ENCODE peak calls at places on chromosomes 7 and 10, in four cellular contexts. I is progenitor cell of endocrine pancreas, W is SK-N-SH, J is mucosa of descending colon. O is an unnamed sample.

GRCh38 chr7:157490465-157490912 is 153.7 kb downstream of the DNAJB6 start:
- DNase-seq in I (no peak), W (no peak), J (no peak), O (no peak)

GRCh38 chr10:91797874-91798735 is at the start of gene TNKS2:
- DNase-seq in I (peak), W (peak), J (peak), O (peak)

GRCh38 chr10:29517352-29517923 is 117.3 kb downstream of the SVIL start:
- DNase-seq in I (no peak), W (peak), J (no peak), O (no peak)

GRCh38 chr10:125189162-125189561 is 28.8 kb upstream of the CTBP2 start:
- DNase-seq in I (no peak), W (no peak), J (no peak), O (no peak)

GRCh38 chr7:114979388-114979787 is 57.5 kb downstream of the MDFIC start:
- DNase-seq in I (no peak), W (no peak), J (no peak), O (no peak)

GRCh38 chr10:109920011-109920410 is 3.3 kb downstream of the XPNPEP1 start:
- DNase-seq in I (no peak), W (no peak), J (no peak), O (no peak)

GRCh38 chr10:3935141-3935540 is 150.1 kb upstream of the KLF6 start:
- DNase-seq in I (no peak), W (no peak), J (no peak), O (no peak)

GRCh38 chr10:109962247-109962646 is 38.9 kb upstream of the XPNPEP1 start:
- DNase-seq in I (no peak), W (no peak), J (no peak), O (no peak)

GRCh38 chr7:154853727-154854095 is 149.2 kb downstream of the PAXIP1 start:
- DNase-seq in I (no peak), W (no peak), J (no peak), O (no peak)

GRCh38 chr7:92765725-92766124 is 70.6 kb downstream of the CDK6 start:
- DNase-seq in I (no peak), W (no peak), J (no peak), O (no peak)

GRCh38 chr7:138001529-138002095 is at the start of gene CREB3L2:
- DNase-seq in I (peak), W (peak), J (peak), O (no peak)

GRCh38 chr10:63114031-63114814 is 18.9 kb upstream of the NRBF2 start:
- DNase-seq in I (no peak), W (no peak), J (no peak), O (peak)

GRCh38 chr10:3292601-3293000 is 120.0 kb upstream of the PITRM1 start:
- DNase-seq in I (no peak), W (no peak), J (no peak), O (no peak)

GRCh38 chr10:25811141-25811685 is 122.8 kb upstream of the MYO3A start:
- DNase-seq in I (no peak), W (no peak), J (no peak), O (no peak)

GRCh38 chr7:81687062-81687461 is 82.8 kb downstream of the HGF start:
- DNase-seq in I (no peak), W (no peak), J (no peak), O (no peak)

GRCh38 chr10:119449760-119450461 is 92.6 kb downstream of the RGS10 start:
- DNase-seq in I (no peak), W (no peak), J (peak), O (peak)

GRCh38 chr7:41599760-41600159 is 103.1 kb downstream of the INHBA start:
- DNase-seq in I (no peak), W (peak), J (no peak), O (no peak)

GRCh38 chr10:47306429-47307210 is 6.6 kb downstream of the GDF10 start:
- DNase-seq in I (no peak), W (no peak), J (no peak), O (no peak)

GRCh38 chr7:47304727-47305719 is 276.9 kb downstream of the TNS3 start:
- DNase-seq in I (no peak), W (no peak), J (no peak), O (no peak)

DNA sequence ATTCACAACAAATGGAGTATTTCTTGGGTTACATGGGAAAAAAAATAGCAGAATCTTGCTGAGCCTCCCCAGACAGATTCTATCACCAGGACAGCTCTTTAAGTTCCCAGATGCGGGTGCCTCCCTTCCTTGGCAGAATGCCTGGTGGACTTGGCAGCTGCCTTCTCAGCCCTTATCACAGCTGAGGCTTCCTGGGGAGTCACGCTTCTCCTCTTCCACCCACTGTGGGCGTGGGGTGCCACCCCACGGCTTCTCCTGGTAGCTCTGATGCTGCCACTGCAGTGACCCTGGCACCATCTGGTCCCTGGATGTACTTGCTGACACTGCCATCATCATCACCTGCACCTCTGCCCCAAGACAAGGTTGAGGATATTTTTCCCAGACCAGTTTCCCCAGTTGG is 16.2 kb upstream of the NME8 start:
- DNase-seq in I (no peak), W (peak), J (peak), O (no peak)
- TF ChIP-seq CTCF in I (no peak), W (no peak), J (no peak), O (no peak)

GRCh38 chr7:151399305-151399601 is 10.6 kb downstream of the WDR86 start:
- DNase-seq in I (no peak), W (peak), J (no peak), O (no peak)

GRCh38 chr7:151399906-151400305 is 9.9 kb downstream of the WDR86 start:
- DNase-seq in I (no peak), W (no peak), J (no peak), O (no peak)

GRCh38 chr7:151398446-151399304 is 11.2 kb downstream of the WDR86 start:
- DNase-seq in I (no peak), W (peak), J (no peak), O (no peak)

GRCh38 chr7:151402029-151402835 is 7.6 kb downstream of the WDR86 start:
- DNase-seq in I (no peak), W (peak), J (no peak), O (no peak)

GRCh38 chr7:151400626-151401315 is 9.1 kb downstream of the WDR86 start:
- DNase-seq in I (no peak), W (no peak), J (no peak), O (no peak)
- TF ChIP-seq CTCF in I (no peak), W (no peak), J (no peak), O (no peak)

DNA sequence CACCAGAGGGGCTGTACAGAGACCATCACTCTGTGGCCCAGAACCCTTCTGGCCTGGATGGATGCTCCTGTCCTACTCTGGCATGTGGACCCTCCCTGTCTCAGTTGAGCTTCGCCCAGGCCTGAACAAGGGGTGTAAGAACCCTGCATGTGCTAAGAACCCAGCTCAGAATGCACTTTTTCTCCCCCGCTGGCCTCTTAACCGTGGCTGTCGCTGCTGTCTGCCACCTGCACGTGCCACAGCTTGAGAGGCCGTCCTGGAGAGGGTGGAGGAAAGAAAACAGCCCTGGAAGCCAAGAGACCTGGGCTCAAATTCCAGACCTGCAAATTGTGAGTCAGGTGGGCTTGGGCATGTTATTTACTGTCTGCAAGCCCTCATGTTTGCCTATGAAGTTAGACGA is 31.6 kb downstream of the FIGNL1 start:
- DNase-seq in I (no peak), W (no peak), J (no peak), O (no peak)
- TF ChIP-seq CTCF in I (no peak), W (no peak), J (no peak), O (no peak)

DNA sequence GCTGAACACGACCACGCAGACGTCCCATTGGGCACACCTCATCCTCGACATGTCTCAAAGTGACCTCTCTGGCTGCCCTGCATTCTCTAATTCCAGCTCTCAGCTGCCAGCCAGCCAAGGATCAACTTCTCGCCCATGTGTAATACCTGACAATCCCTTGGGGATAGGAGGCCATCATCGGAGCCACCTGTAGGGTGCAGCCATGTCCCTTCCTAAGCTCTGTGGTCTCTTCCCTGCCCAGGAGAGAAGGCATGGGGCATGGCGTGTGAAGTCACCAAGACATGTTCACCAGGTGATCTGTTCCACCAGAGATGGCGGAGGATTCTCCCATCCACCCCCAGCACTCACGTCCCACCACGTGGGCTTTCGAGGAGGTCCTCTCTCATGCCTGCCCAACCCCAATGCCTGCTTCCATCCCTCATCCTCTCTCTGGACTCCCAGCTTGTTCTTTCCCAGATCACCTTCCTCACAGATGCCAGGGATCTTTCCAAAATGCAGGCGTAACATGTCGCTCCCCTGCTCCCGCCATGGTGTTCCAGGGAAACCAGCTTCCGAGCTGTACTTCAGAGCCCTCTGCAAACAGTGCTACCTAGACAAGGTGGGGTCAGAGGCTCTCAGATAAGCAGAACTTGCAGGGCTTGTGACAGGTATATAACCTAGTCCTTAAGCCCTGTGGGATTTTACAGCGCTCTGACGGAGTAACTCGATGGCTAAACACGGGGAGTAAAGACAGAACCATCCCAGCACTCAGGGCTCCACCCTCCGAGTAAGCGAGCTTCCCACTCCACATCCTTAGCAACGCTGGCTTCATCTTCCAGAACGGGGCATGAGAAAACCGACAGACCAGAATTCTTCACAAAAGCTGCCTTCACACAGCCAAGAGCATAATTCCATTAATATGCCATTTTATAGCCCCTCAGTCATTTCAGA is 41.1 kb downstream of the BRI3 start:
- DNase-seq in I (no peak), W (no peak), J (no peak), O (no peak)
- TF ChIP-seq CTCF in I (no peak), W (no peak), J (no peak), O (no peak)

GRCh38 chr7:159057647-159058046 is 87.0 kb downstream of the VIPR2 start:
- DNase-seq in I (no peak), W (no peak), J (no peak), O (no peak)
- TF ChIP-seq CTCF in I (no peak), W (no peak), J (no peak), O (no peak)

DNA sequence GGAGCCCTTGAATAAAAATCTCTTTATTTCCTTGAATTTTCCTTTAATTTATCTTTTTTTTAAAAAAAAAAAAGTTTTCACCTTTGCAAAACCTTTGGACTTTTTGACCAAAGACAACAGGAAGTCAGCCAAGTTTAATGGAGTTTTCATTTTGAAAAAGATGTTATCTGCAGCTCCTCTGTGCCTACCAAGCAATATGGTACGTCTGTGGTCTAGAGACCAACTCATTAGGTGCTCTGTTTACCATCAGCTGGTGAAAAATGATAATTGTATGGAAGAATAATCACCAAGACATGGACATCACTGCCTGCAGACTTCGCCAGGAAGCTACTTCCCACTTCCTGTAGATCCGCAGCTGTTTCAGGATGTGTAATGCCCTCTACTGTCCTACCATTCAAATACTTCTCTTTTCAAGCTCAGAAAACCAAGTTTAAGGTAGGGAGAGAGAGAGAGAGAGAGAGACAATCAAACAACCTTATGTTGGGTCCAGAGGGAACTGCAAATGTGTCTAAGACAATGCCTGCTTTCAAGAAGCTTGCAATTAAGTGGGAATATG is 18.7 kb downstream of the PLXNA4 start:
- DNase-seq in I (no peak), W (no peak), J (no peak), O (no peak)
- TF ChIP-seq CTCF in I (no peak), W (peak), J (no peak), O (no peak)

DNA sequence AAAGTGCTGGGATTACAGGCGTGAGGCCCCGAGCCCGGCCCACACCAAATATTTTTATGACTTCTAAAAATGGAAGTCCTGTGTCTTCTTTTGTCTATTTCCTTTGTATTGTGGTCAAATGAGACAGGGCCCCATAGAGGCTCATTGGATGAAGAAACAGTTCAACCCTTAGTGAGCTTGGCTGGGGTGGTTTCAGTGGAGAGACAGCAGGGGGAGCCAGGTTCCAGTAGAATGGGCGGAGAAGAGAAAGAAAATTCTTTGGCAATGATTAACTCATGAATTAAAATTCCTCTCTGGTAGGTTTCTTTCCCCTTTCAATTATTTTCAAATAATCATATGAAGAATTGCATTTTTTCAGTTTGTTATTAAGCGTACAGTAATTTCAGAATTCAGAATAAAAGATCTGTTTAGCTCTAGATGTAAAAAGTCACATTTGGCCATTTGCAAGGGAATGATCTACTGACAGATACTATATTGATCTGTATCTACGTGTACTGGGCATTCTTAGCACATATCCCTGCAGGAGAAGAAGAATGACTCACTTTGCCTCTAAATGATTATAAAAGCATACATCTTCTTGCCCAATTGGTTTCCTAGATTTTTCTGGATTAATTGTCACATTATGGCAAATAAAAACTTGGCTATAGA is 43.2 kb downstream of the PNLIPRP3 start:
- DNase-seq in I (no peak), W (peak), J (no peak), O (no peak)
- TF ChIP-seq CTCF in I (peak), W (peak), J (peak), O (no peak)

GRCh38 chr10:71982269-71983178 is 18.3 kb downstream of the CHST3 start:
- DNase-seq in I (no peak), W (no peak), J (no peak), O (no peak)
- TF ChIP-seq CTCF in I (no peak), W (no peak), J (no peak), O (no peak)

GRCh38 chr10:14477408-14477710 is 146.6 kb upstream of the FRMD4A start:
- DNase-seq in I (no peak), W (no peak), J (no peak), O (peak)

GRCh38 chr10:14481014-14481413 is 150.3 kb upstream of the FRMD4A start:
- DNase-seq in I (no peak), W (no peak), J (no peak), O (no peak)

GRCh38 chr10:14476641-14477407 is 146.1 kb upstream of the FRMD4A start:
- DNase-seq in I (no peak), W (no peak), J (no peak), O (peak)

GRCh38 chr10:14478201-14478600 is 147.5 kb upstream of the FRMD4A start:
- DNase-seq in I (no peak), W (no peak), J (no peak), O (no peak)

GRCh38 chr10:14478639-14479038 is 147.9 kb upstream of the FRMD4A start:
- DNase-seq in I (no peak), W (peak), J (no peak), O (peak)
- TF ChIP-seq CTCF in I (peak), W (peak), J (no peak), O (peak)

DNA sequence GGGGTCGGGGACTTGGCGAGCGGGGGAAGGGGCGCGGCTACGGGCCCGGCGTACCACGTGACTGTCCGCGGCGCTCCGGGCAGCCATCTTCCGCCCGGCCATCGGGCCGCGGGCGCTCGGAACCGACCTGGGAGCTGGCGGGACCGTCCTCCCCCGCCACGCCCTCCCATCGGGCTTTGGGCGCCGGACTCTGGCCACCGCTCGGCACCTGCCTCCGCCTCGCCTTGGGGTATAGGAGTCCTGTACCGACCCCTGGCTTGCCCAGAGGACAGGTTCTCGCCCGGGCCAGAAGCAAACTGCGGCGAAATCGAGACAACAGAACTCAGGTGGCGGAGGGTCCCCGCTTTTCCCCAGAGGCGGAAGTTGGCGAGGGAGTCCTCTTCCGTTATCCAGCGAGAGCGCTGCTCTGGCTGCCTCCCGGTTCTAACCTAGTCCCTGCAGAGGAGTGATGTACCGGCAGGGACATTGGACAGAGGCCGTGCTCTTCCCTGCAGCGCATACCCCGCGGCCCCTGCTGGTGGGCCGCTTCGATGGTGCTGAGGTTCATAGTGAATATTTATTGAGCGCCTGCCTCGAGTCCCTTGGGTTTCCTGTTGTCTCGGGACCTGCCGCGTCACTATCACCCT is 1.2 kb upstream of the SGMS1 start:
- DNase-seq in I (peak), W (peak), J (no peak), O (no peak)
- TF ChIP-seq CTCF in I (peak), W (peak), J (peak), O (peak)